ENCODE peak calls at places on chromosome 11, in ten cellular contexts. X, D, B, U, L, S, O, K, C and G are unnamed samples.

GRCh38 chr11:63553759-63554158 is 9.4 kb downstream of the PLAAT2 start:
- DNase-seq in X (no peak), D (no peak), B (no peak), U (no peak), L (no peak), S (no peak), O (no peak), K (no peak), C (no peak), G (no peak)

GRCh38 chr11:80592546-80592945 is 1151.7 kb upstream of the TENM4 start:
- DNase-seq in X (no peak), D (no peak), B (no peak), U (no peak), L (no peak), S (no peak), O (no peak), K (no peak), C (no peak), G (no peak)

GRCh38 chr11:21892696-21893095 is 300.2 kb upstream of the ANO5 start:
- DNase-seq in X (no peak), D (no peak), B (no peak), U (no peak), L (no peak), S (no peak), O (no peak), K (no peak), C (no peak), G (no peak)

GRCh38 chr11:6602096-6602940 is 1.1 kb downstream of the RRP8 start:
- DNase-seq in X (no peak), D (no peak), B (no peak), U (no peak), L (no peak), S (peak), O (no peak), K (no peak), C (peak), G (no peak)

GRCh38 chr11:126891556-126892217 is 108.9 kb downstream of the KIRREL3 start:
- DNase-seq in X (no peak), D (no peak), B (no peak), U (no peak), L (no peak), S (peak), O (no peak), K (no peak), C (no peak), G (no peak)

GRCh38 chr11:125454047-125454446 is 42.0 kb downstream of the FEZ1 start:
- DNase-seq in X (no peak), D (no peak), B (no peak), U (no peak), L (no peak), S (no peak), O (no peak), K (no peak), C (no peak), G (no peak)

GRCh38 chr11:20031155-20032001 is 128.9 kb downstream of the DBX1 start:
- DNase-seq in X (no peak), D (no peak), B (peak), U (no peak), L (no peak), S (no peak), O (peak), K (no peak), C (no peak), G (no peak)

GRCh38 chr11:120513436-120514315 is 2.1 kb downstream of the GRIK4 start:
- DNase-seq in X (peak), D (no peak), B (no peak), U (no peak), L (no peak), S (no peak), O (no peak), K (no peak), C (no peak), G (no peak)

GRCh38 chr11:8690374-8691342 is 8.1 kb downstream of the RPL27A start:
- DNase-seq in X (no peak), D (no peak), B (no peak), U (no peak), L (no peak), S (no peak), O (no peak), K (no peak), C (no peak), G (no peak)

GRCh38 chr11:61766353-61766841 is 14.0 kb downstream of the MYRF start:
- DNase-seq in X (no peak), D (no peak), B (no peak), U (no peak), L (peak), S (no peak), O (no peak), K (no peak), C (no peak), G (no peak)

GRCh38 chr11:13013054-13013488 is 4.0 kb downstream of the RASSF10 start:
- DNase-seq in X (no peak), D (no peak), B (no peak), U (no peak), L (no peak), S (no peak), O (no peak), K (no peak), C (peak), G (no peak)

GRCh38 chr11:117421041-117421440 is 93.4 kb downstream of the CEP164 start:
- DNase-seq in X (no peak), D (no peak), B (no peak), U (no peak), L (no peak), S (no peak), O (no peak), K (no peak), C (no peak), G (no peak)

DNA sequence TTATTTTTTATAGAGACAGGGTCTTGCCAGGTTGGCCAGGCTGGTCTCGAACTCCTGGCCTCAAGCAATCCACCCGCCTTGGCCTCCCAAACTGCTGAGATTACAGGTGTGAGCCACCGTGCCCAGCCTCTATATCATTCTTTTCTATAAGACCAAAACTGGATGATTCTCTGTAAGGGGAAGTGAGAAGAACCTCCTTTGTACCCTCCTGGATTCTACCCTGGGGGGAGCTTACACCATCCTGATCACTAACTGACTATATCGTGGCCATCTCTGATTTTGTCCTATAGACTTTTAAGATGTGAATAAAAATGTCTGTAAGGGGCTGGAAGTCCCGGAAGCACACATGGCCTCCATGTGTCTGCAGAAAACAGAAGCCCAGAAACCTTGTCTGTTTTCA is 9.1 kb downstream of the PIWIL4 start:
- DNase-seq in X (no peak), D (no peak), B (no peak), U (no peak), L (no peak), S (no peak), O (no peak), K (no peak), C (no peak), G (no peak)
- H3K27ac ChIP-seq in X (no peak), D (no peak), B (no peak), U (no peak), L (no peak), S (no peak), O (no peak), K (no peak), C (no peak), G (no peak)

DNA sequence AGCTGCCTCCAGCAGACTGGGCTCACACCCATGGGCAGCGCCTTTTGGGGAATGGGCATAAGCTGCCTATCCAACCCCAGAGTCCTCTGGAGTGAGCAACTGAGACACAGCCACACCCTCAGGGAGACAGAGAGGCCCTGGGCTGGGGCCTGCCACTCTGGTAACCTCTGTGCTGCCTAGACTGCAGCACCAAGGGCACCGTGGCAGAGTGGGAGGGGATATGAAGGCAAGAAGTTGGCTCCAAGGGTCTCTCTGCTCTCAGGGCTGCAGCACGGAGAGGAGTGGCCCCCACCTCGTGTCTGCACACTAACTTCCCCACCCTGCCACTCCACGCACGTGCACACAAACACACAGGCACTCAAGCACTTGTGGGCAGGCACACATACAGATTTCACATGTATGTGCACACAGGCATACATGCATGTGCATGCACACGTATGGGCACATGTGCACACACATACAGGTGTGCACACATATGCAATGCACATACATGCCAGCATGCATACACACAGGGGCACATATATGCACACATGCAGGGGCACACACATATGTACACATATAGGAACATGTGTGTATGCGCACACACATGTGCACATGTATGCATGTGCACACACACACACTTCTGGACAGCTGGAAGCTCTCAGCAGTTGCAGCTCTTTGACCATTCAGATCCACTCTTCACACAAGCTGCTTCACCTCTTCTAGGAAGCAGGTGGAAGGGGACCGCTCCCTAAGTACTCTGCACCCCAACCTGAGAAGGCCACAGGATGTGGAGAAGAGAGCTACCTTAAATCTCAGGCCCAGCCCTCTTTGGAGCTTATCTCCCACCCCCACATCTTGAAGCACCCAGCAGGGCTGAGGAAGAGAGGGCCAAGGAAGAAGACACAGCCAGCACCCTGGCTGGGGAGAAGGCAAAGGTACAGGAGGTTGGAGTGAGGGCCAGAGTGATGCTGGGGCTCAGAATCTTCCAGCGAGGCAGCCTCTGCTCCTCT is 4.3 kb downstream of the IGSF9B start:
- DNase-seq in X (no peak), D (no peak), B (no peak), U (no peak), L (no peak), S (no peak), O (no peak), K (no peak), C (no peak), G (no peak)
- H3K27ac ChIP-seq in X (no peak), D (no peak), B (no peak), U (no peak), L (no peak), S (peak), O (peak), K (no peak), C (peak), G (no peak)

GRCh38 chr11:2562181-2562581 is 117.4 kb downstream of the KCNQ1 start:
- DNase-seq in X (no peak), D (no peak), B (peak), U (peak), L (peak), S (no peak), O (no peak), K (peak), C (no peak), G (peak)
- H3K27ac ChIP-seq in X (no peak), D (no peak), B (peak), U (peak), L (no peak), S (no peak), O (no peak), K (peak), C (no peak), G (no peak)

DNA sequence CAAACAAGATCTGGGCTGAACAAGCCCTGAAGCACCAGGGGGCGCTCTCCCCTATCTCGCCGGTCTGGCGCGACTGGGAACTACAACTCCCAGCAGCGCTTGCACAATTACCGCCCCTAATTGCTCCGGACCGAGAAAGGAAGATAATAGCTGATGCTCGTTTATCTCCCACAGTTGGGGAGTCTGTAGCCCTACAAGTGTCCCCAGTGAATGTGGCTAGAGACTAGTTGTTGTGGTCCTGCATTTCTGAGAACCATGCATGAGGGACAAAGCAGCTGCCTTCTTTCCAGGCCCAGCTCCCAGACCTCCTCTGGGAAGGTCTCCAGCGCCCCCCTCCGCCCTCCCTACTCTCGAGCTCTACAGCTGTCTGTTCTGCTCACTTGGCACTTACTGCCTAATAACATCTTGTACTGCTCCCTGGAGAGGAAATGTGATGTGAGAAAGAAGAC is 34.4 kb downstream of the NRXN2 start:
- DNase-seq in X (peak), D (peak), B (peak), U (peak), L (peak), S (peak), O (peak), K (peak), C (peak), G (peak)
- H3K27ac ChIP-seq in X (no peak), D (no peak), B (no peak), U (peak), L (no peak), S (peak), O (peak), K (peak), C (peak), G (peak)